ENCODE peak calls at places on chromosomes 2 and 18, in ten cellular contexts. P, W, L, F, E, Q, T, U, N and D are unnamed samples.

GRCh38 chr18:11310476-11311086 is 161.2 kb upstream of the PIEZO2 start:
- DNase-seq in P (peak), W (no peak), L (no peak), F (peak), E (peak), Q (no peak), T (peak), U (peak), N (peak), D (peak)

GRCh38 chr2:72923833-72924352 is 6.6 kb downstream of the EMX1 start:
- DNase-seq in P (no peak), W (no peak), L (no peak), F (no peak), E (peak), Q (no peak), T (no peak), U (no peak), N (no peak), D (no peak)

GRCh38 chr18:23226930-23227728 is 91.8 kb downstream of the CABLES1 start:
- DNase-seq in P (peak), W (no peak), L (no peak), F (peak), E (no peak), Q (no peak), T (no peak), U (no peak), N (peak), D (no peak)

GRCh38 chr2:54402350-54402749 is 53.8 kb upstream of the SPTBN1 start:
- DNase-seq in P (peak), W (no peak), L (no peak), F (no peak), E (peak), Q (no peak), T (no peak), U (no peak), N (peak), D (no peak)

GRCh38 chr2:145980318-145980717 is 1460.4 kb upstream of the ZEB2 start:
- DNase-seq in P (no peak), W (no peak), L (no peak), F (no peak), E (no peak), Q (no peak), T (no peak), U (no peak), N (no peak), D (no peak)

GRCh38 chr2:216925632-216926366 is 65.9 kb upstream of the TNP1 start:
- DNase-seq in P (no peak), W (no peak), L (no peak), F (peak), E (no peak), Q (no peak), T (no peak), U (no peak), N (no peak), D (no peak)

GRCh38 chr2:42139141-42139540 is 30.0 kb upstream of the EML4 start:
- DNase-seq in P (peak), W (no peak), L (no peak), F (peak), E (no peak), Q (no peak), T (no peak), U (no peak), N (no peak), D (no peak)

GRCh38 chr18:65235966-65236634 is 514.7 kb upstream of the CDH7 start:
- DNase-seq in P (no peak), W (no peak), L (no peak), F (peak), E (no peak), Q (no peak), T (peak), U (no peak), N (peak), D (no peak)

GRCh38 chr18:51447351-51447896 is 249.9 kb upstream of the MEX3C start:
- DNase-seq in P (no peak), W (peak), L (no peak), F (peak), E (no peak), Q (no peak), T (peak), U (no peak), N (no peak), D (no peak)

GRCh38 chr18:70197042-70197441 is 8.4 kb downstream of the RTTN start:
- DNase-seq in P (peak), W (no peak), L (no peak), F (no peak), E (no peak), Q (no peak), T (no peak), U (no peak), N (no peak), D (no peak)

GRCh38 chr2:197838589-197838988 is 34.2 kb downstream of the PLCL1 start:
- DNase-seq in P (no peak), W (no peak), L (no peak), F (no peak), E (no peak), Q (no peak), T (no peak), U (no peak), N (no peak), D (no peak)

GRCh38 chr18:48833701-48834394 is 116.9 kb downstream of the SMAD7 start:
- DNase-seq in P (no peak), W (peak), L (peak), F (peak), E (no peak), Q (peak), T (no peak), U (no peak), N (peak), D (no peak)

GRCh38 chr2:85996591-85996990 is 107.8 kb upstream of the ST3GAL5 start:
- DNase-seq in P (no peak), W (no peak), L (no peak), F (peak), E (no peak), Q (no peak), T (no peak), U (no peak), N (no peak), D (no peak)